ENCODE peak calls at places on chromosomes 3 and 15, in six cellular contexts. M is right lobe of liver, R is A549, G is GM12878, N is HCT116, L is IMR-90. F is an unnamed sample.

GRCh38 chr15:96125681-96126080 is 204.8 kb upstream of the NR2F2 start:
- DNase-seq in R (peak), N (no peak), M (no peak), G (no peak), L (peak), F (no peak)

GRCh38 chr15:29871401-29871800 is 49.1 kb upstream of the TJP1 start:
- DNase-seq in R (no peak), N (no peak), M (no peak), L (no peak), G (no peak), F (no peak)

GRCh38 chr3:127799476-127800222 is 22.7 kb downstream of the MGLL start:
- DNase-seq in L (peak), M (no peak), G (no peak), N (peak), R (peak), F (no peak)

GRCh38 chr3:51942603-51943450 is 664 bp downstream of the PARP3 start:
- DNase-seq in L (peak), M (peak), N (peak), R (peak), G (peak), F (no peak)

GRCh38 chr15:48471073-48471472 is 139.8 kb downstream of the DUT start:
- DNase-seq in R (no peak), N (no peak), G (no peak), M (no peak), L (no peak), F (no peak)

GRCh38 chr3:38142959-38143358 is 4.5 kb downstream of the MYD88 start:
- DNase-seq in M (peak), G (no peak), R (no peak), N (no peak), L (no peak), F (no peak)

GRCh38 chr3:62497156-62497555 is 123.8 kb upstream of the FEZF2 start:
- DNase-seq in G (no peak), M (no peak), N (no peak), L (no peak), R (no peak), F (no peak)

GRCh38 chr3:31116651-31117050 is 222.2 kb upstream of the GADL1 start:
- DNase-seq in M (no peak), L (peak), R (no peak), G (no peak), N (no peak), F (no peak)

GRCh38 chr3:147120029-147120428 is 286.3 kb downstream of the ZIC4 start:
- DNase-seq in M (no peak), R (peak), G (no peak), L (peak), N (no peak), F (no peak)

GRCh38 chr3:194622621-194623360 is 10.4 kb downstream of the TMEM44 start:
- DNase-seq in N (no peak), G (no peak), R (no peak), L (no peak), M (no peak), F (no peak)

GRCh38 chr3:158810823-158811425 is 9.1 kb downstream of the MFSD1 start:
- DNase-seq in N (no peak), L (no peak), G (no peak), R (no peak), M (no peak), F (no peak)

GRCh38 chr15:100595964-100596363 is 6.0 kb downstream of the LINS1 start:
- DNase-seq in N (no peak), M (no peak), G (no peak), R (no peak), L (no peak), F (no peak)

GRCh38 chr15:31523655-31524049 is 197.0 kb downstream of the KLF13 start:
- DNase-seq in L (no peak), G (no peak), R (no peak), N (no peak), M (no peak), F (no peak)

GRCh38 chr3:72255736-72256559 is 471.0 kb upstream of the PROK2 start:
- DNase-seq in L (no peak), G (no peak), M (peak), R (no peak), N (no peak), F (no peak)

GRCh38 chr3:134367869-134368750 is 6.1 kb downstream of the AMOTL2 start:
- DNase-seq in G (no peak), R (no peak), N (no peak), L (no peak), M (no peak), F (no peak)

GRCh38 chr3:46878796-46879436 is 1.4 kb downstream of the PTH1R start:
- DNase-seq in L (no peak), G (peak), M (no peak), N (no peak), R (peak), F (no peak)

GRCh38 chr3:168248383-168249047 is 152.8 kb upstream of the GOLIM4 start:
- DNase-seq in G (no peak), N (no peak), R (peak), M (peak), L (peak), F (no peak)

GRCh38 chr3:41338276-41338675 is 139.0 kb downstream of the CTNNB1 start:
- DNase-seq in R (no peak), G (no peak), N (no peak), L (peak), M (no peak), F (no peak)

GRCh38 chr3:183193762-183194701 is 31.5 kb upstream of the LAMP3 start:
- DNase-seq in N (no peak), M (no peak), R (no peak), G (no peak), L (peak), F (no peak)

GRCh38 chr3:183188895-183189462 is 26.4 kb upstream of the LAMP3 start:
- DNase-seq in M (no peak), N (peak), R (peak), G (no peak), L (no peak), F (no peak)

GRCh38 chr3:183192650-183193300 is 30.2 kb upstream of the LAMP3 start:
- DNase-seq in N (no peak), L (peak), G (no peak), R (no peak), M (no peak), F (no peak)

GRCh38 chr3:183185696-183186095 is 23.2 kb upstream of the LAMP3 start:
- DNase-seq in R (no peak), M (no peak), N (no peak), G (peak), L (peak), F (no peak)

DNA sequence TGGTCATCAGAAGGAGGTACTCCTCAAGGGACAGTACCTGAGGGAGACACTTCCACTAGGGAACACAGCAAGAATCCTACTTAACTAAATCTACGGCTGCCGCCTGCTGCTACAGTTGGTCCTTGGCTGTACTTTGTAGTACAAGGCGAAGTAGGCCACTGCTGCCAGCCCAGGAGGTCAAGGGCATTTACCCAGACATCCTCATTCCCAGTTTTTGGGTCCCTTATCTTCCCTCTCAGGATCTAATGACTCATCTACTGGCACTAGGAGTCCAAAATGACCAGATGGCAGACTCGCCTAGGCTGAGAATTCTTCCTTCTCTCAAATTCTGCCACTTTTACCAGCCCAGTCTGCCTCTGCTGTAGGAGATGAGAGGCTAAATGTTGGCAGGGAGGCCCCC is 27.1 kb upstream of the LAMP3 start:
- DNase-seq in N (no peak), R (no peak), G (no peak), M (no peak), L (no peak), F (no peak)
- H3K27ac ChIP-seq in N (no peak), R (no peak), G (no peak), M (no peak), L (no peak), F (no peak)

DNA sequence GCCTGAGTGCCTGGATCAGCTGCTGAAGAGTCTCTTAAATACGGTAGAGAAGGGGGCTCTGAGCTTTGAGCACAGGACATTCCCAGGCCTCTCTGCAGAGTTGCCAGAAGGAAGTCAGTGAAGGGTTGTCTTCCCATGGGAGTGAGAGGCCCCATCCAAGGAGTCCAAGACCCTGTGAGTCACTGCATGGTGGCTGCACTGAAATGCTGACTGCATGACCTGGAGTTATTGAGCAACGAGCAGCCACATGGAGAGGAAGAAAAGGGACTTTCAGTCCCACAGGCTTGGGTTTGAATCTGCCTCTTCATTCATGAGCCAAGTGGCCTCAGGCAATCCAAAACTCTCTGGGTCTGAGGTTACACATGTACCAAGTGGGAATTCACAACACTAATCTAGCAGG is 69.6 kb upstream of the RASGRF1 start:
- DNase-seq in G (no peak), R (no peak), L (peak), N (no peak), M (no peak), F (no peak)
- H3K4me3 ChIP-seq in G (no peak), R (no peak), L (no peak), N (no peak), M (no peak), F (no peak)

GRCh38 chr3:50237754-50238548 is 1.9 kb downstream of the GNAI2 start:
- DNase-seq in L (peak), R (no peak), M (peak), G (peak), N (no peak), F (peak)
- TF ChIP-seq POLR2A in L (no peak), R (no peak), M (peak), G (peak), N (no peak), F (no peak)

GRCh38 chr3:177060492-177060891 is 136.8 kb downstream of the TBL1XR1 start:
- DNase-seq in G (no peak), L (no peak), M (no peak), R (no peak), N (no peak), F (no peak)

GRCh38 chr3:177055557-177056290 is 141.6 kb downstream of the TBL1XR1 start:
- DNase-seq in N (no peak), R (no peak), G (no peak), M (no peak), L (no peak), F (no peak)

GRCh38 chr3:177058647-177059046 is 138.6 kb downstream of the TBL1XR1 start:
- DNase-seq in G (no peak), L (no peak), M (no peak), R (no peak), N (no peak), F (no peak)

GRCh38 chr3:177056927-177057326 is 140.4 kb downstream of the TBL1XR1 start:
- DNase-seq in M (no peak), R (no peak), G (no peak), N (no peak), L (no peak), F (no peak)

DNA sequence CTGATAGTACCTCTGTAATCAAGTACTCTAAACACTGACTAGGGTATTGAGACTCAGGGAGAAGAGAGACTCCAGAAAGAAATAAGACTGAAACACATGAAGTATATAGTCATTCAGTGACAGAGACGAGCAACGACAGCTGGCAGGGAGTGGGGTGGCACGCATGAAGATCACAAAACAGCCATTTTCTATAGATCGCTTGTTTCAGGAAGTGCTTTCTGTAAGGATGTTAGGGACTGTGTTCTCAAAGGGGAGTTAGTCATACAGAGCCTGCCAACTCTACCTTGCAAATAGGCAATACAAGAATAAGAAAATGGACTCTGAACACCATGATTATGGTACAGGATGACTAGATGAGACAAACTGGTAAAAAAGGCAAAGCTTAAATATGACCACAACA is 139.5 kb downstream of the TBL1XR1 start:
- DNase-seq in R (no peak), G (peak), L (peak), N (no peak), M (no peak), F (no peak)
- H3K27ac ChIP-seq in R (no peak), G (peak), L (no peak), N (no peak), M (no peak), F (no peak)

GRCh38 chr3:186787642-186788481 is 4.5 kb downstream of the EIF4A2 start:
- DNase-seq in M (no peak), L (no peak), G (no peak), N (no peak), R (no peak), F (no peak)
- H3K4me3 ChIP-seq in M (no peak), L (no peak), G (peak), N (no peak), R (peak), F (no peak)

GRCh38 chr3:171677706-171678105 is 132.6 kb downstream of the PLD1 start:
- DNase-seq in L (no peak), R (no peak), N (no peak), M (no peak), G (no peak), F (no peak)

GRCh38 chr3:171672538-171672937 is 137.7 kb downstream of the PLD1 start:
- DNase-seq in G (no peak), N (no peak), R (no peak), M (no peak), L (no peak), F (no peak)

GRCh38 chr3:171673951-171674350 is 136.3 kb downstream of the PLD1 start:
- DNase-seq in M (no peak), N (no peak), R (no peak), G (no peak), L (no peak), F (no peak)

GRCh38 chr3:171679011-171679492 is 131.2 kb downstream of the PLD1 start:
- DNase-seq in M (peak), L (no peak), R (no peak), N (no peak), G (no peak), F (no peak)

GRCh38 chr3:171676600-171677175 is 133.6 kb downstream of the PLD1 start:
- DNase-seq in N (no peak), M (peak), G (no peak), R (no peak), L (no peak), F (no peak)
- TF ChIP-seq POLR2A in N (no peak), M (peak), G (no peak), R (no peak), L (no peak), F (no peak)

DNA sequence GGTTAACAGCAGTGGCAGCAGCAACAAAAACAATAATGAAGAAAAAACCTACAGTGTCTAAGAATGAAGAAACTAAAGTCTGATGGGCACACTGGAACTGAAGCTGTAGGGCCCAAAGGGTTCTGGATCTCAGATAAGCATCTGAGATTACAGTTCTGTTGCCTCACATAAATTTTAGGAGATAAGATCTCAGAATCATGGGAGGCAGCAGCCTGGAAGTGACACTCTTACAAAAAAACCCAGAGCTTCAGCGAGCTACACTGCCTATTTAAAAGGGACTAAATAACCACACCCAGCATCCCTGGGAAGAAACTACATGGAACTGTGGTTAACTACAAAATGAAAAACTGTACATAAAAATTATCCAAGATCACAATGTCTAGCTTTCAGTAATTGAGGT is 61.2 kb downstream of the PLD1 start:
- DNase-seq in R (no peak), M (no peak), L (no peak), N (no peak), G (no peak), F (no peak)
- H3K27ac ChIP-seq in R (no peak), M (no peak), L (no peak), N (no peak), G (no peak), F (peak)

GRCh38 chr15:22845289-22845900 is 6.9 kb downstream of the NIPA2 start:
- DNase-seq in L (peak), N (no peak), G (no peak), R (no peak), M (no peak), F (no peak)
- H3K4me3 ChIP-seq in L (no peak), N (no peak), G (no peak), R (no peak), M (no peak), F (no peak)

GRCh38 chr3:195897853-195898415 is 10.4 kb downstream of the TNK2 start:
- DNase-seq in G (no peak), L (no peak), R (no peak), M (no peak), N (no peak), F (no peak)

GRCh38 chr3:195903950-195904290 is 4.4 kb downstream of the TNK2 start:
- DNase-seq in L (no peak), R (no peak), M (no peak), N (no peak), G (no peak), F (no peak)

GRCh38 chr3:195899701-195900425 is 8.5 kb downstream of the TNK2 start:
- DNase-seq in L (no peak), M (no peak), N (no peak), R (no peak), G (no peak), F (no peak)

GRCh38 chr3:195897081-195897852 is 11.1 kb downstream of the TNK2 start:
- DNase-seq in G (no peak), L (peak), M (no peak), N (no peak), R (peak), F (no peak)

GRCh38 chr3:195900426-195901355 is 7.7 kb downstream of the TNK2 start:
- DNase-seq in G (no peak), N (no peak), L (peak), R (no peak), M (peak), F (peak)
- TF ChIP-seq POLR2A in G (peak), N (no peak), L (no peak), R (no peak), M (no peak), F (no peak)